ENCODE peak calls at places on chromosomes 12 and 14, in seven cellular contexts. U is activated naive CD4-positive, alpha-beta T cell; D is memory B cell; Y is HFF-Myc; I is kidney tubule cell; W is pons; E is AG20443. O is an unnamed sample.

GRCh38 chr12:79689477-79690155 is 1.1 kb downstream of the PAWR start:
- DNase-seq in E (peak), D (peak), W (peak), Y (no peak), I (peak), U (no peak), O (peak)

GRCh38 chr14:103123634-103124500 is 606 bp downstream of the TNFAIP2 start:
- DNase-seq in D (no peak), E (peak), U (no peak), Y (no peak), W (no peak), I (peak), O (peak)

GRCh38 chr14:92914087-92914656 is 8.8 kb upstream of the CHGA start:
- DNase-seq in D (no peak), Y (no peak), U (peak), E (peak), I (peak), W (no peak), O (peak)

GRCh38 chr12:122130150-122130549 is 43.9 kb downstream of the IL31 start:
- DNase-seq in Y (no peak), D (no peak), U (no peak), I (peak), E (no peak), W (no peak), O (peak)

GRCh38 chr14:106268013-106268727 is 741.8 kb downstream of the TMEM121 start:
- DNase-seq in I (no peak), W (no peak), U (peak), D (peak), E (no peak), Y (no peak), O (no peak)

GRCh38 chr12:19190292-19191031 is 60.9 kb downstream of the PLEKHA5 start:
- DNase-seq in U (no peak), W (peak), D (no peak), E (peak), Y (no peak), I (peak), O (peak)

GRCh38 chr12:115451785-115452736 is 768.1 kb upstream of the TBX3 start:
- DNase-seq in Y (no peak), E (peak), I (peak), U (no peak), W (peak), D (no peak), O (no peak)

GRCh38 chr12:47990351-47991105 is 13.7 kb downstream of the COL2A1 start:
- DNase-seq in I (no peak), Y (no peak), D (no peak), W (peak), U (no peak), E (no peak), O (no peak)

GRCh38 chr12:55699471-55700055 is 8.1 kb downstream of the ITGA7 start:
- DNase-seq in U (no peak), I (no peak), D (no peak), Y (no peak), E (no peak), W (no peak), O (no peak)

GRCh38 chr14:58118097-58118496 is 33.9 kb downstream of the ARMH4 start:
- DNase-seq in Y (no peak), W (no peak), D (no peak), U (no peak), I (peak), E (no peak), O (no peak)

GRCh38 chr12:82852529-82852928 is 165.8 kb downstream of the TMTC2 start:
- DNase-seq in U (no peak), D (no peak), E (no peak), W (no peak), I (no peak), Y (no peak), O (no peak)

GRCh38 chr14:50045039-50045711 is 71.2 kb downstream of the VCPKMT start:
- DNase-seq in Y (peak), W (no peak), U (peak), D (peak), I (peak), E (peak), O (peak)

GRCh38 chr12:87828384-87828973 is 200.7 kb downstream of the C12orf50 start:
- DNase-seq in E (no peak), U (no peak), Y (no peak), I (no peak), D (no peak), W (no peak), O (no peak)

GRCh38 chr12:19030603-19031002 is 98.9 kb upstream of the PLEKHA5 start:
- DNase-seq in D (no peak), I (peak), E (no peak), Y (no peak), U (no peak), W (no peak), O (no peak)

GRCh38 chr14:80850197-80850814 is 91.2 kb downstream of the CEP128 start:
- DNase-seq in D (no peak), U (no peak), Y (peak), I (peak), W (peak), E (peak), O (peak)

GRCh38 chr14:90398315-90398811 is 1.5 kb downstream of the CALM1 start:
- DNase-seq in U (peak), D (peak), W (peak), Y (no peak), E (peak), I (peak), O (no peak)

GRCh38 chr12:98344630-98345029 is 170.8 kb upstream of the TMPO start:
- DNase-seq in E (no peak), I (no peak), U (no peak), Y (no peak), D (no peak), W (no peak), O (no peak)

GRCh38 chr14:70882771-70883492 is 24.3 kb upstream of the PCNX1 start:
- DNase-seq in W (peak), D (no peak), E (peak), I (peak), U (no peak), Y (peak), O (peak)

GRCh38 chr14:97218713-97219355 is 421.7 kb downstream of the VRK1 start:
- DNase-seq in Y (no peak), U (peak), E (peak), I (peak), W (peak), D (no peak), O (peak)

O was measured in AG10803.